ENCODE peak calls at places on chromosomes 16 and 17, in five cellular contexts. F is AG04450, C is body of pancreas, Y is prostate gland, V is nephron progenitor cell. L is an unnamed sample.

GRCh38 chr17:74760404-74761105 is 12.1 kb downstream of the NHERF1 start:
- DNase-seq in F (no peak), C (no peak), Y (peak), V (no peak), L (no peak)

GRCh38 chr17:9104370-9105041 is 83.2 kb downstream of the NTN1 start:
- DNase-seq in F (no peak), C (peak), Y (no peak), V (no peak), L (no peak)

GRCh38 chr17:34916120-34916519 is 45.1 kb downstream of the CCT6B start:
- DNase-seq in F (no peak), C (no peak), Y (no peak), V (no peak), L (no peak)

GRCh38 chr17:5355416-5356129 is 63.9 kb downstream of the NUP88 start:
- DNase-seq in F (no peak), C (no peak), Y (no peak), V (no peak), L (no peak)

GRCh38 chr17:79078476-79079190 is 4.0 kb downstream of the ENGASE start:
- DNase-seq in F (no peak), C (no peak), Y (no peak), V (no peak), L (no peak)

GRCh38 chr16:81553814-81554675 is 109.4 kb downstream of the CMIP start:
- DNase-seq in F (no peak), C (peak), Y (no peak), V (no peak), L (peak)

GRCh38 chr16:81567987-81568748 is 123.6 kb downstream of the CMIP start:
- DNase-seq in F (no peak), C (no peak), Y (peak), V (no peak), L (peak)

GRCh38 chr17:15945493-15946209 is 721 bp downstream of the ADORA2B start:
- DNase-seq in F (no peak), C (no peak), Y (no peak), V (peak), L (no peak)

GRCh38 chr16:11752856-11753255 is 10.2 kb upstream of the TXNDC11 start:
- DNase-seq in F (no peak), C (no peak), Y (peak), V (no peak), L (no peak)

GRCh38 chr17:17322516-17323510 is 19.6 kb downstream of the NT5M start:
- DNase-seq in F (no peak), C (no peak), Y (no peak), V (no peak), L (peak)

GRCh38 chr17:82583720-82584234 is 64.2 kb downstream of the FOXK2 start:
- DNase-seq in F (no peak), C (no peak), Y (no peak), V (no peak), L (no peak)

GRCh38 chr16:64545769-64546168 is 576.1 kb downstream of the CDH11 start:
- DNase-seq in F (no peak), C (no peak), Y (no peak), V (no peak), L (no peak)

GRCh38 chr16:72995151-72995881 is 52.6 kb downstream of the ZFHX3 start:
- DNase-seq in F (no peak), C (no peak), Y (no peak), V (peak), L (no peak)

GRCh38 chr16:1271380-1271749 is 15.5 kb downstream of the TPSD1 start:
- DNase-seq in F (no peak), C (no peak), Y (no peak), V (no peak), L (no peak)

GRCh38 chr16:49637933-49638695 is 217.8 kb downstream of the ZNF423 start:
- DNase-seq in F (no peak), C (no peak), Y (no peak), V (no peak), L (no peak)

GRCh38 chr17:82599674-82600661 is 48.3 kb downstream of the WDR45B start:
- DNase-seq in F (no peak), C (no peak), Y (no peak), V (no peak), L (no peak)

GRCh38 chr16:57778658-57779057 is 23.6 kb downstream of the KIFC3 start:
- DNase-seq in F (no peak), C (no peak), Y (no peak), V (no peak), L (no peak)

GRCh38 chr16:57774886-57775285 is 27.4 kb downstream of the KIFC3 start:
- DNase-seq in F (no peak), C (no peak), Y (no peak), V (no peak), L (no peak)

GRCh38 chr16:57773019-57773418 is 29.3 kb downstream of the KIFC3 start:
- DNase-seq in F (no peak), C (peak), Y (no peak), V (no peak), L (no peak)

GRCh38 chr16:57773680-57774295 is 28.5 kb downstream of the KIFC3 start:
- DNase-seq in F (no peak), C (peak), Y (no peak), V (no peak), L (peak)

DNA sequence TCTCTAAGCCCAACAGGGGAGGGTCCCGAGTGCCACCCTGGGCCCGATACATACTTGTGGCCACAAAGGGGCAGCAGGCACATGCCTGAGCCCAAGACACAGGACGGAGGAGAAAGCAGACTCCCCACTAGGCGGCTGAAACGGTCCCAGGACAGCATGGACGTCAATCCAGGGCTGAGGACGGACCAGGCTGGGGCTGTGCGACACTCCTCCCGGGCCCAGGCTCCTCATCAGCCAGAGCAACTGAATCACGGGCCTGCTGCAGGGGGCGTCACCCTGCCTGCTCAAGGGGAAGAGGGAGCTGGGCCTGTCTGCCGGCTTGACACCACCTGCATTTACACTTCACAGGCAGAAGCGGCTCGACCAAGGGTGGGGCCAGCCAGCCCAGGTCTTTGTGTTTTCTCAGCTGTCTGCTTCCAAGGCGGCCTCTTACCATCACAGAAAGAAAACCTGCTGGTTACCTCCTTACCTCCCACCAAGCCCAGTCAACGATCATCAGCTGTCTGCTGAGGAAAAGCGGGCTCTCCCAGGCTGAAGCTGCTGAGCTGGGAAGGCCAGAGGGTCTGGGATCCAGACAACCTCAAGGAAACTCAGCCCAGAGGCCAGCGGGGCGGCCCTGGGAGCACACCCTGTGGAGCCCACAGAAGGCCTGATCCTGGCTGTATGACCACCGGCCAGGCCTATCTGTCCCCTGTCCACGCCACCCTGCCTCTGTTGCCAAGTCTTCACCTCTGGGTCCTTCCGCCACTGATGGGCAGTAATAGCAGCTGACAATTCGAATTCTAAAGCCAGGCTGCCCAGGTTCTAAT is 26.4 kb downstream of the KIFC3 start:
- DNase-seq in F (no peak), C (no peak), Y (no peak), V (peak), L (no peak)
- TF ChIP-seq CTCF in F (peak), C (peak), Y (no peak), V (peak), L (no peak)

GRCh38 chr17:36460265-36460937 is 26.1 kb upstream of the ZNHIT3 start:
- DNase-seq in F (no peak), C (no peak), Y (no peak), V (no peak), L (no peak)
- TF ChIP-seq CTCF in F (no peak), C (no peak), Y (no peak), V (no peak), L (no peak)

GRCh38 chr16:10031473-10031872 is 150.8 kb downstream of the GRIN2A start:
- DNase-seq in F (no peak), C (no peak), Y (no peak), V (no peak), L (no peak)
- TF ChIP-seq CTCF in F (no peak), C (no peak), Y (no peak), V (no peak), L (peak)

GRCh38 chr16:22326369-22326652 is 29.1 kb downstream of the POLR3E start:
- DNase-seq in F (no peak), C (no peak), Y (no peak), V (no peak), L (no peak)

GRCh38 chr16:22327446-22327775 is 30.2 kb downstream of the POLR3E start:
- DNase-seq in F (no peak), C (no peak), Y (no peak), V (no peak), L (no peak)

GRCh38 chr16:22329199-22329695 is 32.0 kb downstream of the POLR3E start:
- DNase-seq in F (no peak), C (no peak), Y (no peak), V (no peak), L (no peak)

GRCh38 chr16:22326771-22327445 is 29.7 kb downstream of the POLR3E start:
- DNase-seq in F (no peak), C (no peak), Y (no peak), V (no peak), L (no peak)

DNA sequence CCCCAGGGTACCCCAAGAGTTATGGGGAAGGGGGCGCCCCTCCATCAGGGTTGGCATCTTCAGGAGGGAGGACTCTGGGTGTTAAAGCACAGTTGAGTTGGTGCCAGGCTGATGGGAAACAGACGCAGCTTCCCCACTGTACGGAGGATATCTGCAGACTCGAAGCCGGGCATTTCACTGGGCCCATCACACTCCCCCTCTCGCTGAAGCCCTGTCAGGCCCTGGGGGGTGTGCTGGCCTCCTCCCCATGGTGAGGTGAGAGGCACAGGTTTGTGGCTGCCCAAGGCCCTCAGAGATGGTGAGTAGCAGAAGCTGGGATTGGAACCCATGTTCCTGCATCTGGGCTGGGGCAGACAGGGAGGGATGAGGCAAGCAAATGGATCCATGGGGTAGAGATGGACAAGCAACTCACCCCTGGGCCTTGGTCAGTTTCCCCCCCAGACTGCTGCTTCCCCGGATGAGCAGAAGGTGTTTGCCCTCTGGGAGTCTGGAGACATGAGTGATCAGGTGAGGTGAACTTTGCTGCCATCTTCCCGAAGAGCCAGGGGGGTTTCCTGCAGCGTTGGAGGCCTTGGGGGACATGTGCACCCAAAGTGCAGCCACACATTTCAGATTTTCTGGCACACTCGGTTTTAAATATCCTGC is 31.0 kb downstream of the POLR3E start:
- DNase-seq in F (no peak), C (no peak), Y (no peak), V (no peak), L (no peak)
- TF ChIP-seq CTCF in F (no peak), C (no peak), Y (no peak), V (no peak), L (no peak)

GRCh38 chr17:65230040-65230439 is 92.9 kb downstream of the RGS9 start:
- DNase-seq in F (no peak), C (no peak), Y (no peak), V (no peak), L (no peak)

GRCh38 chr17:65227637-65228036 is 90.5 kb downstream of the RGS9 start:
- DNase-seq in F (no peak), C (no peak), Y (no peak), V (no peak), L (no peak)

GRCh38 chr17:65229596-65229995 is 92.4 kb downstream of the RGS9 start:
- DNase-seq in F (no peak), C (no peak), Y (no peak), V (no peak), L (no peak)

GRCh38 chr17:65228287-65228686 is 91.1 kb downstream of the RGS9 start:
- DNase-seq in F (no peak), C (no peak), Y (no peak), V (no peak), L (no peak)

DNA sequence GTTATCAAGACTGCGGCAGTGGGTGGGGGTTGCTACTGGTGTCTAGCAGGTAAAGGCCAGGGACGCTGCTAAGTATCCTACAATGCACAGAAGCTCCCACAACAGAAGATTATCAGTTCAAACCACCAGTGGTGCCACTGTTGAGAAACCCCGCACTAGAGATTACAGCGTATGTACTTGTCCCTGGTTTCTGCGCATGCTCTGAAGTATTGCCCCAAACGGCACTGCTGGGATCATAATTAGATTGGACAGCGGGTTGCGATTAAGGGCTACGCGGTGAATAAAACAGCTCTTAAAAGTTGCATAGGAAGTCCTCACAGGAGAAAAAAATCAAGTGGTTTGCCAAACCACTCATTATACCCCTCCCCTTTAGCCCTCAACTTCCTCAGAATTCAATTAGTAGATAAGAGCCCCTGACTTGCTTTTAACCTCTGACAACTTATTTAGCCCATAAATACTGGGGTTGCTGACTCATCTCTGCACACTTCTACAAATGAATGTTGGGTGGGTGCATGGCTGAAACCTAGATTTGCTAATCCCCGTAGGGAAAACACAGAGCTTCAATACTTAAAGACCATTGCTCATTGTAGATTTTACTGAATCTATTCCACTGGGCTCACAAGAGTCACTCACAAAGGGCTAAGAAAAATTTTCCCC is 91.7 kb downstream of the RGS9 start:
- DNase-seq in F (no peak), C (peak), Y (no peak), V (no peak), L (no peak)
- TF ChIP-seq CTCF in F (no peak), C (no peak), Y (no peak), V (no peak), L (no peak)

DNA sequence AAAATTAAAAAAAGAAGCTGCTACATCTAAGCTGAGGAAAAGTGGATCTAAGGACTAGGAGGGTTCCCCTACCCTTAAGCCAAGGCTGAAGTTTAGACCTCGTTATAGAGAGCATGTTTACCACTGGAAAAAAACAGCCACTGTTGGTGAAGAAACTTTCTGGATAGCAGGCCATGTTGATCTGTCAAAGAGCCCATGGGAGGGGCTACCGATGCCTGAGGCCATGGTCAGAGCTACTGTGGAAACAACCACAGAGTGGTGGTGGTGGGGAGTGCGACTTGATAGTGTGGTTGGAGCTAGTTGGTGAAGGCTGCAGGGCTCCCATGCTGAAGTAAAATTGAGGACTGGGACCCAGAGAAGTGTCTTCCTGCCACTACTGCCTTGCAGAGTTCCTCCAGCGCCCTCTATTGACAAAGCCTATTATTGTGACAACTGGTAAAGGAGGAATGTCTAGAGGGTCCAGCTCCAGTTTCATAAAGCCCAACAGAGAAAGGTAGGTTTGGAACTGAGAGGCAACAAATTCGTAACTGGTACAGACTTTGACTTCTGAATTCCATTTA is 12.7 kb upstream of the FAM20A start:
- DNase-seq in F (no peak), C (peak), Y (no peak), V (peak), L (no peak)
- TF ChIP-seq CTCF in F (peak), C (peak), Y (peak), V (peak), L (no peak)

DNA sequence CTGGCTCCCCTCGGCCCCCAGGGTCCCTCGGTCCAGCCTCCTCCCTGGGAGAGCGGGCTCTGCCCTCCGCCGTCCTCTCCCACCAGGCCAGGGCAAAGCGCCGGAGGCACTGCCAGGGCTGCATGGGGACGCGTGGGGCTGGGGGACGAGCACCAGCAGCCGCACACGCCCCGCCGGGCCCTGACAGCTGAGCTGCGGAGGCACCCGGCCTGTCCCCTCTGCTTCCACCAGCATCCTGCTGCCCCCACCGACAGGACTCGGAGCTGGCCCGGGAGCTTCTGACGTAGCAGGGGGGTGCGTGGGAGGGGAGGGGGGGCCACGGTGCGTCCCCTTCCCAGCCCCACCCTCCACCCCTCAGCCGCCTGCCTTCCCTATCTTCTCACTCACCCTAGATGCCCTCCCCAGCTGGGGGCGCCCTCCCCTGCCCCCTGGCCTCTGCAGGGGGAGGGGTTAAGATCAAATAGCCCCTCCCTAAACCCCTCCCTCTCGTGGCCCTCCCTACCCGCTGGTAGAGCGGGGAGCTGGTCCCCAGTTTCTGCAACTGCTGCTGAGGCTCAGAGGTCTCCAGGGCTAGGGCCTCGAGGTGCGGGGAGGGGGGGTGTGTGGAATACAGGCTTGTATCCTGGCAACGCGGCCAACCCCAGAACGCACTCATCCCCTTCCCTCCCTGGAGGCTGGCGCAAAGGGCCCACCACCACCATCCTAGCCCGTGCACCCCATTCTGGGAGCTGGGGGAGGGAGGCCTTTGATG is 1.1 kb downstream of the SRCIN1 start:
- DNase-seq in F (no peak), C (no peak), Y (no peak), V (peak), L (no peak)
- TF ChIP-seq CTCF in F (no peak), C (no peak), Y (no peak), V (peak), L (no peak)

DNA sequence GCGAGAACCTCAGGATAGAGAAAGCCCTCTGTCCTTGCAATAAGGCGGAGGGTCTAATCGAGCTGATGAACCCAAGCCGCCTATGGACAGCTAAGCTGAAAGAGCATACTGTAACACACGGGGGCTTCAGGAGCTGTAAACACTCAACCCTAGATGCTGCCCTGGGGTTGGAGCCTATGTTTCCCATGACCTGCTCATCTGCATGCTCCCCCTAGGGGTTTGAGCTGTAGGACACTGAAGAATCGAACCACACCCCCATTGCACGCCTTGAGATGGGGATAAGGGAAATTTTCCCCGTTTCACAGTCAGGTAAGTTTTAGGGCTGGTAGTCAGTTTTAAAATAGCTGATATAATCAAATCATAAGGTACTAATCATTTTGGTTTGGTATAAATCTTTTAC is 675.6 kb upstream of the CDH8 start:
- DNase-seq in F (no peak), C (no peak), Y (no peak), V (no peak), L (no peak)
- TF ChIP-seq CTCF in F (no peak), C (no peak), Y (no peak), V (no peak), L (no peak)

L was measured in stomach.